ENCODE peak calls at places on chromosome 14, in ten cellular contexts. One of them, this sample, is unnamed.

GRCh38 chr14:102827716-102828115 is 50.5 kb downstream of the TRAF3 start:
- DNase-seq in brain microvascular endothelial cell: no peak
- DNase-seq in aorta: no peak
- DNase-seq in HFF-Myc: no peak
- DNase-seq in mesendoderm: no peak
- DNase-seq in GM12878: no peak
- DNase-seq in ascending aorta: no peak
- DNase-seq in adrenal gland: no peak
- DNase-seq in left ventricle myocardium inferior: no peak
- DNase-seq in psoas muscle: no peak
- DNase-seq in this sample: no peak

GRCh38 chr14:59622641-59623040 is 46.0 kb upstream of the CCDC175 start:
- DNase-seq in brain microvascular endothelial cell: no peak
- DNase-seq in aorta: no peak
- DNase-seq in HFF-Myc: no peak
- DNase-seq in mesendoderm: no peak
- DNase-seq in GM12878: no peak
- DNase-seq in ascending aorta: no peak
- DNase-seq in adrenal gland: no peak
- DNase-seq in left ventricle myocardium inferior: no peak
- DNase-seq in psoas muscle: no peak
- DNase-seq in this sample: no peak

GRCh38 chr14:50697659-50698290 is 29.7 kb upstream of the SAV1 start:
- DNase-seq in brain microvascular endothelial cell: no peak
- DNase-seq in aorta: no peak
- DNase-seq in HFF-Myc: peak
- DNase-seq in mesendoderm: no peak
- DNase-seq in GM12878: no peak
- DNase-seq in ascending aorta: no peak
- DNase-seq in adrenal gland: no peak
- DNase-seq in left ventricle myocardium inferior: no peak
- DNase-seq in psoas muscle: no peak
- DNase-seq in this sample: no peak

GRCh38 chr14:24982472-24983155 is 67.3 kb downstream of the STXBP6 start:
- DNase-seq in brain microvascular endothelial cell: peak
- DNase-seq in aorta: no peak
- DNase-seq in HFF-Myc: no peak
- DNase-seq in mesendoderm: no peak
- DNase-seq in GM12878: no peak
- DNase-seq in ascending aorta: no peak
- DNase-seq in adrenal gland: no peak
- DNase-seq in left ventricle myocardium inferior: no peak
- DNase-seq in psoas muscle: no peak
- DNase-seq in this sample: no peak

GRCh38 chr14:34883954-34884353 is 8.8 kb upstream of the BAZ1A start:
- DNase-seq in brain microvascular endothelial cell: no peak
- DNase-seq in aorta: no peak
- DNase-seq in HFF-Myc: no peak
- DNase-seq in mesendoderm: no peak
- DNase-seq in GM12878: no peak
- DNase-seq in ascending aorta: no peak
- DNase-seq in adrenal gland: no peak
- DNase-seq in left ventricle myocardium inferior: no peak
- DNase-seq in psoas muscle: no peak
- DNase-seq in this sample: no peak

GRCh38 chr14:54123836-54124235 is 167.2 kb upstream of the BMP4 start:
- DNase-seq in brain microvascular endothelial cell: no peak
- DNase-seq in aorta: no peak
- DNase-seq in HFF-Myc: no peak
- DNase-seq in mesendoderm: no peak
- DNase-seq in GM12878: no peak
- DNase-seq in ascending aorta: no peak
- DNase-seq in adrenal gland: no peak
- DNase-seq in left ventricle myocardium inferior: no peak
- DNase-seq in psoas muscle: no peak
- DNase-seq in this sample: no peak

GRCh38 chr14:74575507-74575906 is 36.5 kb downstream of the LTBP2 start:
- DNase-seq in brain microvascular endothelial cell: no peak
- DNase-seq in aorta: peak
- DNase-seq in HFF-Myc: no peak
- DNase-seq in mesendoderm: no peak
- DNase-seq in GM12878: no peak
- DNase-seq in ascending aorta: no peak
- DNase-seq in adrenal gland: no peak
- DNase-seq in left ventricle myocardium inferior: no peak
- DNase-seq in psoas muscle: no peak
- DNase-seq in this sample: no peak

GRCh38 chr14:66509874-66510273 is 1.9 kb downstream of the GPHN start:
- DNase-seq in brain microvascular endothelial cell: no peak
- DNase-seq in aorta: no peak
- DNase-seq in HFF-Myc: no peak
- DNase-seq in mesendoderm: no peak
- DNase-seq in GM12878: no peak
- DNase-seq in ascending aorta: no peak
- DNase-seq in adrenal gland: no peak
- DNase-seq in left ventricle myocardium inferior: no peak
- DNase-seq in psoas muscle: no peak
- DNase-seq in this sample: no peak

GRCh38 chr14:104359301-104359968 is 220.1 kb upstream of the C14orf180 start:
- DNase-seq in brain microvascular endothelial cell: no peak
- DNase-seq in aorta: no peak
- DNase-seq in HFF-Myc: no peak
- DNase-seq in mesendoderm: no peak
- DNase-seq in GM12878: no peak
- DNase-seq in ascending aorta: peak
- DNase-seq in adrenal gland: peak
- DNase-seq in left ventricle myocardium inferior: no peak
- DNase-seq in psoas muscle: no peak
- DNase-seq in this sample: no peak

GRCh38 chr14:72736348-72736747 is 157.6 kb downstream of the DPF3 start:
- DNase-seq in brain microvascular endothelial cell: peak
- DNase-seq in aorta: no peak
- DNase-seq in HFF-Myc: peak
- DNase-seq in mesendoderm: peak
- DNase-seq in GM12878: no peak
- DNase-seq in ascending aorta: no peak
- DNase-seq in adrenal gland: no peak
- DNase-seq in left ventricle myocardium inferior: no peak
- DNase-seq in psoas muscle: no peak
- DNase-seq in this sample: peak

GRCh38 chr14:37464192-37464858 is 130.7 kb downstream of the FOXA1 start:
- DNase-seq in brain microvascular endothelial cell: no peak
- DNase-seq in aorta: no peak
- DNase-seq in HFF-Myc: no peak
- DNase-seq in mesendoderm: no peak
- DNase-seq in GM12878: no peak
- DNase-seq in ascending aorta: no peak
- DNase-seq in adrenal gland: no peak
- DNase-seq in left ventricle myocardium inferior: no peak
- DNase-seq in psoas muscle: no peak
- DNase-seq in this sample: no peak
- H3K4me3 ChIP-seq in brain microvascular endothelial cell: no peak
- H3K4me3 ChIP-seq in aorta: no peak
- H3K4me3 ChIP-seq in HFF-Myc: no peak
- H3K4me3 ChIP-seq in mesendoderm: no peak
- H3K4me3 ChIP-seq in GM12878: no peak
- H3K4me3 ChIP-seq in ascending aorta: no peak
- H3K4me3 ChIP-seq in adrenal gland: no peak
- H3K4me3 ChIP-seq in left ventricle myocardium inferior: no peak
- H3K4me3 ChIP-seq in psoas muscle: no peak
- H3K4me3 ChIP-seq in this sample: no peak

GRCh38 chr14:32934891-32935633 is 3.6 kb upstream of the NPAS3 start:
- DNase-seq in brain microvascular endothelial cell: no peak
- DNase-seq in aorta: no peak
- DNase-seq in HFF-Myc: no peak
- DNase-seq in mesendoderm: peak
- DNase-seq in GM12878: no peak
- DNase-seq in ascending aorta: no peak
- DNase-seq in adrenal gland: no peak
- DNase-seq in left ventricle myocardium inferior: no peak
- DNase-seq in psoas muscle: no peak
- DNase-seq in this sample: no peak
- H3K4me3 ChIP-seq in brain microvascular endothelial cell: peak
- H3K4me3 ChIP-seq in aorta: peak
- H3K4me3 ChIP-seq in HFF-Myc: peak
- H3K4me3 ChIP-seq in mesendoderm: no peak
- H3K4me3 ChIP-seq in GM12878: no peak
- H3K4me3 ChIP-seq in ascending aorta: peak
- H3K4me3 ChIP-seq in adrenal gland: no peak
- H3K4me3 ChIP-seq in left ventricle myocardium inferior: peak
- H3K4me3 ChIP-seq in psoas muscle: peak
- H3K4me3 ChIP-seq in this sample: no peak

DNA sequence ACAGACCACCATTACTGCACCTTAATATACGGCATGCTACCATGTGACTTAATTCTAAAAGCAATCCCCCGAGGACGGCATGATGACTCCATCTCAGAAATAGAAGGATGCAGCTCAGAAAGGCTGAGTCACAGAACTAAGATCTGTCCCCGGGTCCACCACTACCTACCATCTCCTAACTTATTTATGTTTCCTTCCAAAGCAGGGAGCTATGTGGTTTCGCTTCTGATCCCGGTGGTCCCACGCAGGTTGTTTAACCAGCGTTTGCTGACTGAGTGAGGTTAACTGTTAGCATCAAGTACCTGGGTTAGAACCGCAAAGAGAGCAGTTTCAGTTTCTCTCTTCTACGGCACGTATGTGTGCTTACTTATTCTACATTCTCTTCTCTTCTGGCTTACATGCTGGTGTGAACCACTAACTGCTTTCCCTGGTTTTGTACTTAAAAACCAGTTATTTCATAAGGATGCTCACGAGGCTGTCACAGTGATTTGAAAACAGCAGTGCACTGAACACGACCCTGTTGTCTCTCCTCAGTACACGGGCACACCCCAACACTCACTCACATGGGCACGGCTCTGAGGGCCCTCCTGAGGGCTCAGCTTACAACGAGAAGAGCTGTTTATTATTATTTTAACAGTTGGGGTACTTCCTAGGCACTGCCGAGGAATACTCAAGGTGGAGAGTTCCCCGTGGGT is 66.7 kb downstream of the CCDC88C start:
- DNase-seq in brain microvascular endothelial cell: peak
- DNase-seq in aorta: no peak
- DNase-seq in HFF-Myc: no peak
- DNase-seq in mesendoderm: no peak
- DNase-seq in GM12878: peak
- DNase-seq in ascending aorta: no peak
- DNase-seq in adrenal gland: no peak
- DNase-seq in left ventricle myocardium inferior: no peak
- DNase-seq in psoas muscle: no peak
- DNase-seq in this sample: no peak
- H3K4me3 ChIP-seq in brain microvascular endothelial cell: no peak
- H3K4me3 ChIP-seq in aorta: no peak
- H3K4me3 ChIP-seq in HFF-Myc: no peak
- H3K4me3 ChIP-seq in mesendoderm: no peak
- H3K4me3 ChIP-seq in GM12878: peak
- H3K4me3 ChIP-seq in ascending aorta: no peak
- H3K4me3 ChIP-seq in adrenal gland: no peak
- H3K4me3 ChIP-seq in left ventricle myocardium inferior: no peak
- H3K4me3 ChIP-seq in psoas muscle: no peak
- H3K4me3 ChIP-seq in this sample: no peak

GRCh38 chr14:100826371-100827139 is 637 bp downstream of the MEG3 start:
- DNase-seq in brain microvascular endothelial cell: no peak
- DNase-seq in aorta: peak
- DNase-seq in HFF-Myc: no peak
- DNase-seq in mesendoderm: no peak
- DNase-seq in GM12878: no peak
- DNase-seq in ascending aorta: no peak
- DNase-seq in adrenal gland: no peak
- DNase-seq in left ventricle myocardium inferior: no peak
- DNase-seq in psoas muscle: no peak
- DNase-seq in this sample: no peak

GRCh38 chr14:100828448-100828834 is 2.5 kb downstream of the MEG3 start:
- DNase-seq in brain microvascular endothelial cell: no peak
- DNase-seq in aorta: no peak
- DNase-seq in HFF-Myc: no peak
- DNase-seq in mesendoderm: peak
- DNase-seq in GM12878: no peak
- DNase-seq in ascending aorta: no peak
- DNase-seq in adrenal gland: peak
- DNase-seq in left ventricle myocardium inferior: no peak
- DNase-seq in psoas muscle: no peak
- DNase-seq in this sample: no peak

GRCh38 chr14:100827751-100828447 is 2.0 kb downstream of the MEG3 start:
- DNase-seq in brain microvascular endothelial cell: peak
- DNase-seq in aorta: no peak
- DNase-seq in HFF-Myc: no peak
- DNase-seq in mesendoderm: no peak
- DNase-seq in GM12878: no peak
- DNase-seq in ascending aorta: no peak
- DNase-seq in adrenal gland: peak
- DNase-seq in left ventricle myocardium inferior: no peak
- DNase-seq in psoas muscle: no peak
- DNase-seq in this sample: peak

GRCh38 chr14:100825691-100826331 is at the start of gene MEG3:
- DNase-seq in brain microvascular endothelial cell: peak
- DNase-seq in aorta: peak
- DNase-seq in HFF-Myc: peak
- DNase-seq in mesendoderm: no peak
- DNase-seq in GM12878: no peak
- DNase-seq in ascending aorta: no peak
- DNase-seq in adrenal gland: peak
- DNase-seq in left ventricle myocardium inferior: peak
- DNase-seq in psoas muscle: peak
- DNase-seq in this sample: peak

DNA sequence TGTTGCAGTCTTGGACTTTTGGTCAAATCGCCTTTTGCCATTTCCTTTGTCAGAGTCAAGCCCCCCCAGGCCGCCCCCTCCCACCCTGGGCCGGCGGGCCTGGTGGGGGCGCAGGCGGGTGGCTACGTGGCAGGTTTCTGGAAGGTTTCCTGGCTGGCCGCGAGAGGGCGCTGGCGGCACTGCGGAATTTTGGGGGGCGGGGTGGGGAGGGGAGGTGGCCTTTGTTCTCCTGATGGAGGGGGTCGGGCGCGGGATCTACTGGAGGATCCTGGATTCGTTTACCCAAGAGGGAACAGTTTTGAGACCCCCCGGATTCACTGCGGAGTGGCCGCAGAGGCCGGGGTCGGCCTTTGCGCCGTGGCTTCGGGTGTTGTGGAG is 1.2 kb downstream of the MEG3 start:
- DNase-seq in brain microvascular endothelial cell: no peak
- DNase-seq in aorta: no peak
- DNase-seq in HFF-Myc: no peak
- DNase-seq in mesendoderm: no peak
- DNase-seq in GM12878: no peak
- DNase-seq in ascending aorta: no peak
- DNase-seq in adrenal gland: no peak
- DNase-seq in left ventricle myocardium inferior: no peak
- DNase-seq in psoas muscle: no peak
- DNase-seq in this sample: no peak
- H3K4me3 ChIP-seq in brain microvascular endothelial cell: peak
- H3K4me3 ChIP-seq in aorta: no peak
- H3K4me3 ChIP-seq in HFF-Myc: peak
- H3K4me3 ChIP-seq in mesendoderm: no peak
- H3K4me3 ChIP-seq in GM12878: no peak
- H3K4me3 ChIP-seq in ascending aorta: peak
- H3K4me3 ChIP-seq in adrenal gland: peak
- H3K4me3 ChIP-seq in left ventricle myocardium inferior: peak
- H3K4me3 ChIP-seq in psoas muscle: peak
- H3K4me3 ChIP-seq in this sample: peak

GRCh38 chr14:58296731-58297130 is 1.6 kb upstream of the ARID4A start:
- DNase-seq in brain microvascular endothelial cell: no peak
- DNase-seq in aorta: no peak
- DNase-seq in HFF-Myc: no peak
- DNase-seq in mesendoderm: no peak
- DNase-seq in GM12878: no peak
- DNase-seq in ascending aorta: no peak
- DNase-seq in adrenal gland: no peak
- DNase-seq in left ventricle myocardium inferior: no peak
- DNase-seq in psoas muscle: no peak
- DNase-seq in this sample: no peak
- H3K4me3 ChIP-seq in brain microvascular endothelial cell: peak
- H3K4me3 ChIP-seq in aorta: peak
- H3K4me3 ChIP-seq in HFF-Myc: peak
- H3K4me3 ChIP-seq in mesendoderm: peak
- H3K4me3 ChIP-seq in GM12878: peak
- H3K4me3 ChIP-seq in ascending aorta: peak
- H3K4me3 ChIP-seq in adrenal gland: peak
- H3K4me3 ChIP-seq in left ventricle myocardium inferior: peak
- H3K4me3 ChIP-seq in psoas muscle: peak
- H3K4me3 ChIP-seq in this sample: peak

This sample was measured in AG04449.